ENCODE peak calls at places on chromosomes 2 and 18, in nine cellular contexts. One of them, this sample, is unnamed.

GRCh38 chr2:215614296-215614695 is 178.4 kb upstream of the FN1 start:
- DNase-seq in NCI-H1092: peak
- DNase-seq in HTR-8/SVneo: no peak
- DNase-seq in Ammon's horn: no peak
- DNase-seq in posterior cingulate gyrus: no peak
- DNase-seq in thoracic aorta: no peak
- DNase-seq in H54: no peak
- DNase-seq in cerebellar cortex: no peak
- DNase-seq in HCT116: no peak
- DNase-seq in this sample: no peak

GRCh38 chr18:31702449-31702848 is 18.1 kb upstream of the B4GALT6 start:
- DNase-seq in posterior cingulate gyrus: no peak
- DNase-seq in Ammon's horn: no peak
- DNase-seq in thoracic aorta: no peak
- DNase-seq in H54: no peak
- DNase-seq in NCI-H1092: no peak
- DNase-seq in cerebellar cortex: no peak
- DNase-seq in HTR-8/SVneo: no peak
- DNase-seq in HCT116: no peak
- DNase-seq in this sample: no peak

GRCh38 chr2:8536686-8537571 is 144.9 kb upstream of the ID2 start:
- DNase-seq in cerebellar cortex: no peak
- DNase-seq in HTR-8/SVneo: no peak
- DNase-seq in NCI-H1092: no peak
- DNase-seq in posterior cingulate gyrus: no peak
- DNase-seq in Ammon's horn: no peak
- DNase-seq in HCT116: no peak
- DNase-seq in H54: no peak
- DNase-seq in thoracic aorta: no peak
- DNase-seq in this sample: no peak

GRCh38 chr2:200752332-200752731 is 59.4 kb upstream of the BZW1 start:
- DNase-seq in H54: no peak
- DNase-seq in HTR-8/SVneo: no peak
- DNase-seq in Ammon's horn: no peak
- DNase-seq in cerebellar cortex: no peak
- DNase-seq in posterior cingulate gyrus: no peak
- DNase-seq in thoracic aorta: no peak
- DNase-seq in NCI-H1092: no peak
- DNase-seq in HCT116: no peak
- DNase-seq in this sample: no peak

GRCh38 chr2:218832081-218832480 is 478 bp upstream of the PRKAG3 start:
- DNase-seq in HCT116: no peak
- DNase-seq in thoracic aorta: no peak
- DNase-seq in Ammon's horn: no peak
- DNase-seq in H54: no peak
- DNase-seq in posterior cingulate gyrus: peak
- DNase-seq in HTR-8/SVneo: no peak
- DNase-seq in cerebellar cortex: no peak
- DNase-seq in NCI-H1092: no peak
- DNase-seq in this sample: no peak

GRCh38 chr2:191318729-191319078 is 73.5 kb downstream of the MYO1B start:
- DNase-seq in posterior cingulate gyrus: peak
- DNase-seq in HTR-8/SVneo: no peak
- DNase-seq in H54: no peak
- DNase-seq in HCT116: peak
- DNase-seq in NCI-H1092: no peak
- DNase-seq in thoracic aorta: no peak
- DNase-seq in cerebellar cortex: no peak
- DNase-seq in Ammon's horn: no peak
- DNase-seq in this sample: no peak

GRCh38 chr2:196218109-196218508 is 46.7 kb upstream of the STK17B start:
- DNase-seq in posterior cingulate gyrus: peak
- DNase-seq in thoracic aorta: no peak
- DNase-seq in HTR-8/SVneo: no peak
- DNase-seq in NCI-H1092: no peak
- DNase-seq in H54: no peak
- DNase-seq in Ammon's horn: no peak
- DNase-seq in cerebellar cortex: peak
- DNase-seq in HCT116: no peak
- DNase-seq in this sample: no peak

GRCh38 chr18:42264467-42264866 is 309.4 kb downstream of the PIK3C3 start:
- DNase-seq in thoracic aorta: no peak
- DNase-seq in HCT116: no peak
- DNase-seq in Ammon's horn: no peak
- DNase-seq in NCI-H1092: no peak
- DNase-seq in cerebellar cortex: no peak
- DNase-seq in posterior cingulate gyrus: no peak
- DNase-seq in H54: no peak
- DNase-seq in HTR-8/SVneo: no peak
- DNase-seq in this sample: no peak

GRCh38 chr2:204012081-204012653 is 75.6 kb downstream of the ICOS start:
- DNase-seq in posterior cingulate gyrus: no peak
- DNase-seq in thoracic aorta: no peak
- DNase-seq in Ammon's horn: peak
- DNase-seq in HCT116: no peak
- DNase-seq in H54: no peak
- DNase-seq in HTR-8/SVneo: no peak
- DNase-seq in NCI-H1092: no peak
- DNase-seq in cerebellar cortex: peak
- DNase-seq in this sample: no peak

GRCh38 chr2:174787485-174788205 is 23.4 kb upstream of the CHRNA1 start:
- DNase-seq in cerebellar cortex: no peak
- DNase-seq in thoracic aorta: no peak
- DNase-seq in HTR-8/SVneo: peak
- DNase-seq in HCT116: no peak
- DNase-seq in NCI-H1092: no peak
- DNase-seq in posterior cingulate gyrus: peak
- DNase-seq in H54: peak
- DNase-seq in Ammon's horn: peak
- DNase-seq in this sample: peak

GRCh38 chr2:231931481-231931915 is 5.3 kb upstream of the NPPC start:
- DNase-seq in H54: no peak
- DNase-seq in cerebellar cortex: no peak
- DNase-seq in HTR-8/SVneo: no peak
- DNase-seq in thoracic aorta: no peak
- DNase-seq in Ammon's horn: no peak
- DNase-seq in NCI-H1092: no peak
- DNase-seq in HCT116: no peak
- DNase-seq in posterior cingulate gyrus: peak
- DNase-seq in this sample: no peak

This sample was measured in AG04449.